ENCODE peak calls at places on chromosomes 16 and 17, in five cellular contexts. Z is dermis blood vessel endothelial cell, Q is AG04450, U is EL, J is caudate nucleus. S is an unnamed sample.

GRCh38 chr17:13031718-13032350 is 14.0 kb upstream of the ELAC2 start:
- DNase-seq in Z (peak), Q (peak), U (peak), J (no peak), S (no peak)

GRCh38 chr16:3259097-3259496 is 2.7 kb upstream of the MEFV start:
- DNase-seq in Z (no peak), Q (no peak), U (peak), J (no peak), S (no peak)

GRCh38 chr17:8922451-8922850 is 43.1 kb downstream of the PIK3R5 start:
- DNase-seq in Z (peak), Q (peak), U (peak), J (no peak), S (no peak)

GRCh38 chr17:694239-694638 is 20.4 kb downstream of the VPS53 start:
- DNase-seq in Z (peak), Q (peak), U (peak), J (no peak), S (no peak)

GRCh38 chr16:85507342-85507741 is 105.8 kb upstream of the GSE1 start:
- DNase-seq in Z (peak), Q (no peak), U (no peak), J (no peak), S (no peak)

GRCh38 chr17:74547264-74547663 is 1.3 kb upstream of the CD300C start:
- DNase-seq in Z (no peak), Q (no peak), U (no peak), J (no peak), S (no peak)

GRCh38 chr16:46996952-46997458 is 23.5 kb upstream of the DNAJA2 start:
- DNase-seq in Z (no peak), Q (no peak), U (no peak), J (no peak), S (no peak)

GRCh38 chr16:995087-995486 is 13.5 kb downstream of the SOX8 start:
- DNase-seq in Z (peak), Q (no peak), U (no peak), J (no peak), S (no peak)

GRCh38 chr17:1177099-1177996 is 2.4 kb downstream of the ABR start:
- DNase-seq in Z (peak), Q (no peak), U (peak), J (no peak), S (no peak)

GRCh38 chr16:642189-643049 is 791 bp downstream of the MCRIP2 start:
- DNase-seq in Z (peak), Q (no peak), U (peak), J (no peak), S (no peak)

GRCh38 chr17:7132511-7133094 is 18.0 kb upstream of the ASGR2 start:
- DNase-seq in Z (peak), Q (no peak), U (no peak), J (no peak), S (no peak)

GRCh38 chr17:8118769-8119574 is 658 bp upstream of the ALOXE3 start:
- DNase-seq in Z (peak), Q (peak), U (peak), J (peak), S (peak)

GRCh38 chr16:86590501-86591144 is 12.3 kb downstream of the FOXL1 start:
- DNase-seq in Z (peak), Q (peak), U (peak), J (no peak), S (no peak)

GRCh38 chr16:8931864-8932263 is 31.8 kb downstream of the USP7 start:
- DNase-seq in Z (peak), Q (peak), U (peak), J (no peak), S (no peak)

GRCh38 chr17:48575673-48576478 is 2.3 kb downstream of the HOXB4 start:
- DNase-seq in Z (peak), Q (no peak), U (no peak), J (no peak), S (no peak)

GRCh38 chr16:66508261-66508913 is 41.5 kb downstream of the TK2 start:
- DNase-seq in Z (peak), Q (no peak), U (peak), J (no peak), S (no peak)

GRCh38 chr17:4201231-4201630 is 58.2 kb downstream of the CYB5D2 start:
- DNase-seq in Z (no peak), Q (no peak), U (peak), J (no peak), S (no peak)

GRCh38 chr17:3944485-3945388 is 19.5 kb downstream of the ATP2A3 start:
- DNase-seq in Z (peak), Q (no peak), U (peak), J (no peak), S (peak)

GRCh38 chr17:26774291-26775218 is 519.4 kb upstream of the WSB1 start:
- DNase-seq in Z (no peak), Q (no peak), U (no peak), J (no peak), S (no peak)

GRCh38 chr16:25014500-25015147 is 545 bp downstream of the ARHGAP17 start:
- DNase-seq in Z (peak), Q (no peak), U (peak), J (peak), S (peak)

GRCh38 chr16:59067207-59067606 is 333.1 kb upstream of the GOT2 start:
- DNase-seq in Z (peak), Q (no peak), U (peak), J (no peak), S (no peak)

GRCh38 chr16:72924487-72924886 is 123.4 kb downstream of the ZFHX3 start:
- DNase-seq in Z (no peak), Q (no peak), U (no peak), J (no peak), S (no peak)

GRCh38 chr17:17859909-17860760 is 23.3 kb upstream of the SREBF1 start:
- DNase-seq in Z (peak), Q (no peak), U (peak), J (no peak), S (peak)

S was measured in central memory CD8-positive, alpha-beta T cell.